ENCODE peak calls at places on chromosomes 1 and 21, in four cellular contexts. J is stimulated activated CD8-positive, alpha-beta memory T cell treated with anti-CD3 and anti-CD28 coated beads, Interleukin-12 subunit alpha, Interleukin-12 subunit beta, amount 100 ng/mL, for 4 hours; B is fibroblast of lung; Z is hepatic stellate cell. M is an unnamed sample.

GRCh38 chr21:45547211-45547900 is 5.1 kb upstream of the SLC19A1 start:
- DNase-seq in J (no peak), B (no peak), Z (no peak), M (no peak)

GRCh38 chr1:59985901-59986735 is 59.5 kb upstream of the CYP2J2 start:
- DNase-seq in J (no peak), B (peak), Z (no peak), M (peak)

GRCh38 chr21:35231115-35231514 is 182.0 kb upstream of the RUNX1 start:
- DNase-seq in J (no peak), B (peak), Z (no peak), M (peak)

GRCh38 chr1:11862890-11863289 is 4.1 kb upstream of the NPPB start:
- DNase-seq in J (no peak), B (no peak), Z (no peak), M (no peak)

GRCh38 chr1:43444827-43445225 is 8.9 kb downstream of the HYI start:
- DNase-seq in J (no peak), B (no peak), Z (peak), M (no peak)

GRCh38 chr1:107057197-107058133 is 991 bp downstream of the PRMT6 start:
- DNase-seq in J (peak), B (peak), Z (peak), M (peak)

GRCh38 chr1:105260018-105260417 is 1510.3 kb downstream of the AMY1C start:
- DNase-seq in J (no peak), B (no peak), Z (no peak), M (no peak)

GRCh38 chr1:35568975-35569395 is 4.1 kb upstream of the TFAP2E start:
- DNase-seq in J (no peak), B (peak), Z (peak), M (no peak)

GRCh38 chr1:92909321-92909720 is 51.9 kb downstream of the DIPK1A start:
- DNase-seq in J (no peak), B (peak), Z (peak), M (peak)

GRCh38 chr1:111570781-111571181 is 48.8 kb upstream of the RAP1A start:
- DNase-seq in J (peak), B (peak), Z (no peak), M (no peak)

GRCh38 chr1:114093624-114094302 is 59.9 kb downstream of the SYT6 start:
- DNase-seq in J (no peak), B (peak), Z (no peak), M (peak)

GRCh38 chr1:202805886-202806511 is 2.2 kb downstream of the KDM5B start:
- DNase-seq in J (no peak), B (peak), Z (no peak), M (no peak)

GRCh38 chr1:20787100-20787774 is at the start of gene HP1BP3:
- DNase-seq in J (peak), B (peak), Z (peak), M (peak)

GRCh38 chr21:43997766-43998742 is 14.1 kb upstream of the TRAPPC10 start:
- DNase-seq in J (no peak), B (no peak), Z (no peak), M (no peak)

GRCh38 chr1:220527279-220528048 is 472 bp upstream of the MARK1 start:
- DNase-seq in J (no peak), B (peak), Z (no peak), M (peak)

GRCh38 chr21:46254208-46254975 is 25.8 kb upstream of the LSS start:
- DNase-seq in J (no peak), B (no peak), Z (no peak), M (no peak)

GRCh38 chr1:214791961-214792360 is 189.0 kb downstream of the CENPF start:
- DNase-seq in J (no peak), B (peak), Z (peak), M (peak)

GRCh38 chr1:169690489-169690888 is 20.9 kb downstream of the SELL start:
- DNase-seq in J (no peak), B (no peak), Z (no peak), M (no peak)

GRCh38 chr1:246527402-246528088 is 20.5 kb upstream of the SMYD3 start:
- DNase-seq in J (no peak), B (no peak), Z (no peak), M (no peak)